ENCODE peak calls at places on chromosomes 13 and 19, in five cellular contexts. M is PC-3, I is neural progenitor cell, K is SK-N-SH, D is GM23248. J is an unnamed sample.

GRCh38 chr19:33273881-33274662 is 28.3 kb downstream of the CEBPA start:
- DNase-seq in M (peak; percentile 35), K (no peak), I (no peak), D (peak; percentile 94), J (no peak)

GRCh38 chr13:93182406-93182805 is 44.2 kb upstream of the GPC6 start:
- DNase-seq in D (no peak), K (no peak), M (no peak), I (no peak), J (no peak)

GRCh38 chr13:67023088-67023893 is 206.8 kb downstream of the PCDH9 start:
- DNase-seq in D (no peak), M (peak; percentile 21), K (no peak), I (peak; percentile 54), J (no peak)

GRCh38 chr13:98945863-98946605 is 31.8 kb downstream of the DOCK9 start:
- DNase-seq in I (no peak), M (no peak), K (no peak), D (no peak), J (no peak)

GRCh38 chr13:86486582-86486981 is 687.4 kb upstream of the SLITRK6 start:
- DNase-seq in M (no peak), K (no peak), I (no peak), D (no peak), J (no peak)

GRCh38 chr13:113548171-113548641 is 36.3 kb upstream of the TFDP1 start:
- DNase-seq in D (no peak), M (no peak), I (peak; percentile 45), K (peak; percentile 30), J (no peak)

GRCh38 chr13:37141011-37141410 is 35.5 kb upstream of the CSNK1A1L start:
- DNase-seq in K (no peak), M (no peak), I (no peak), D (peak; percentile 40), J (no peak)

GRCh38 chr13:101204270-101205011 is 211.9 kb downstream of the NALCN start:
- DNase-seq in I (no peak), M (no peak), D (peak; percentile 29), K (peak; percentile 18), J (no peak)

GRCh38 chr13:29561918-29562317 is 33.6 kb downstream of the SLC7A1 start:
- DNase-seq in D (no peak), I (no peak), M (no peak), K (no peak), J (no peak)

GRCh38 chr13:32629313-32629712 is 43.1 kb downstream of the PDS5B start:
- DNase-seq in M (no peak), K (no peak), I (no peak), D (no peak), J (no peak)

GRCh38 chr13:70571221-70571620 is 463.0 kb upstream of the KLHL1 start:
- DNase-seq in D (no peak), I (no peak), M (no peak), K (no peak), J (no peak)

GRCh38 chr19:49442793-49443365 is 1.6 kb upstream of the SLC17A7 start:
- DNase-seq in D (peak; percentile 92), I (peak; percentile 99), M (peak; percentile 92), K (peak; percentile 91), J (peak; percentile 57)

GRCh38 chr19:36488816-36489138 is 584 bp downstream of the ZNF566 start:
- DNase-seq in K (peak; percentile 59), D (no peak), M (peak; percentile 12), I (peak; percentile 18), J (no peak)

GRCh38 chr13:113422790-113423189 is 30.5 kb downstream of the ADPRHL1 start:
- DNase-seq in I (no peak), D (no peak), K (no peak), M (no peak), J (no peak)

GRCh38 chr13:44422755-44423643 is 49.4 kb downstream of the SERP2 start:
- DNase-seq in D (no peak), K (no peak), I (no peak), M (no peak), J (no peak)

GRCh38 chr13:40233731-40234195 is 432.7 kb downstream of the FOXO1 start:
- DNase-seq in D (no peak), K (no peak), M (no peak), I (no peak), J (no peak)

GRCh38 chr13:80101040-80101439 is 239.9 kb downstream of the SPRY2 start:
- DNase-seq in I (no peak), K (no peak), D (no peak), M (no peak), J (no peak)

GRCh38 chr13:67299731-67300130 is 69.6 kb upstream of the PCDH9 start:
- DNase-seq in I (no peak), K (no peak), D (peak; percentile 34), M (peak; percentile 6), J (no peak)

GRCh38 chr19:18847516-18848463 is 16.0 kb downstream of the UPF1 start:
- DNase-seq in M (no peak), K (peak; percentile 84), I (no peak), D (peak; percentile 94), J (no peak)

GRCh38 chr13:107827840-107828549 is 387.3 kb downstream of the LIG4 start:
- DNase-seq in M (no peak), D (no peak), K (peak; percentile 49), I (no peak), J (no peak)

GRCh38 chr19:49362048-49362925 is at the start of gene TEAD2:
- DNase-seq in K (peak; percentile 69), I (peak; percentile 90), D (peak; percentile 77), M (peak; percentile 63), J (no peak)

GRCh38 chr13:43776680-43777079 is 10.1 kb downstream of the ENOX1 start:
- DNase-seq in K (no peak), M (no peak), I (peak; percentile 6), D (no peak), J (no peak)

GRCh38 chr19:51807925-51808324 is 13.0 kb downstream of the FPR3 start:
- DNase-seq in I (no peak), K (no peak), D (no peak), M (peak; percentile 56), J (no peak)

GRCh38 chr19:51808333-51808986 is 13.5 kb downstream of the FPR3 start:
- DNase-seq in K (peak; percentile 7), D (peak; percentile 70), M (peak; percentile 92), I (no peak), J (no peak)

GRCh38 chr19:51811344-51811743 is 16.4 kb downstream of the FPR3 start:
- DNase-seq in M (no peak), K (no peak), I (no peak), D (no peak), J (no peak)

GRCh38 chr19:51810228-51810627 is 15.3 kb downstream of the FPR3 start:
- DNase-seq in M (peak; percentile 71), K (no peak), I (no peak), D (peak; percentile 54), J (no peak)

DNA sequence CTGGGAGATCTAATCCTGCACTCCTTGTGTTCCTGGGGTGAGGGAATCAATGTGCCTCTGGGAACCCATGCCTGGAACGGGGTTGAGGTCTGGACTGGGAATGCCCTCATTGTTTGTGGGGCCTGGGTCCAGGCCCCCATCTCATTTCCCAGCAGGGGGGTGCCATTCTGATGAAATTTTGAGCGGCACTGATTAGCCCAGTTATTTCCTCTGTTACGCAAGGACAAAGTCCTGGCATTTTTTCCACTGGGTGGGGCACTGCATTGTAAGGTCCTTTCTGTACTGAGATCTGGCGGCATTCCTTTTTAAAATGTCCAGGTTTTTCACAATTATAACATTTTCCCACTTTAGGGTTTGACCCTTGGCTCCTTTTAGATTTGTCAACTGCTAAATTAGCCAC is 14.8 kb downstream of the FPR3 start:
- DNase-seq in I (no peak), K (no peak), D (peak; percentile 52), M (peak; percentile 51), J (no peak)
- H3K9me3 ChIP-seq in I (peaks cover 7% of the 10 kb centered on the region), K (no peaks in the 10 kb centered on the region), D (no peaks in the 10 kb centered on the region), M (no peaks in the 10 kb centered on the region), J (no peaks in the 10 kb centered on the region)

GRCh38 chr19:39483141-39483540 is 2.5 kb downstream of the TIMM50 start:
- DNase-seq in M (no peak), K (no peak), I (no peak), D (no peak), J (no peak)

GRCh38 chr19:39480337-39481228 is at the start of gene TIMM50:
- DNase-seq in I (peak; percentile 99), M (peak; percentile 93), K (peak; percentile 96), D (peak; percentile 99), J (peak; percentile 96)

GRCh38 chr19:39481676-39482075 is 1.0 kb downstream of the TIMM50 start:
- DNase-seq in M (no peak), K (no peak), D (no peak), I (no peak), J (no peak)

GRCh38 chr19:39481229-39481545 is 549 bp downstream of the TIMM50 start:
- DNase-seq in I (no peak), D (peak; percentile 45), M (no peak), K (no peak), J (no peak)

GRCh38 chr19:39479916-39480315 is 722 bp upstream of the TIMM50 start:
- DNase-seq in D (no peak), M (no peak), K (no peak), I (no peak), J (no peak)
- TF ChIP-seq EZH2phosphoT487 in D (no peak), M (no peak), K (no peak), I (no peak), J (no peak)

DNA sequence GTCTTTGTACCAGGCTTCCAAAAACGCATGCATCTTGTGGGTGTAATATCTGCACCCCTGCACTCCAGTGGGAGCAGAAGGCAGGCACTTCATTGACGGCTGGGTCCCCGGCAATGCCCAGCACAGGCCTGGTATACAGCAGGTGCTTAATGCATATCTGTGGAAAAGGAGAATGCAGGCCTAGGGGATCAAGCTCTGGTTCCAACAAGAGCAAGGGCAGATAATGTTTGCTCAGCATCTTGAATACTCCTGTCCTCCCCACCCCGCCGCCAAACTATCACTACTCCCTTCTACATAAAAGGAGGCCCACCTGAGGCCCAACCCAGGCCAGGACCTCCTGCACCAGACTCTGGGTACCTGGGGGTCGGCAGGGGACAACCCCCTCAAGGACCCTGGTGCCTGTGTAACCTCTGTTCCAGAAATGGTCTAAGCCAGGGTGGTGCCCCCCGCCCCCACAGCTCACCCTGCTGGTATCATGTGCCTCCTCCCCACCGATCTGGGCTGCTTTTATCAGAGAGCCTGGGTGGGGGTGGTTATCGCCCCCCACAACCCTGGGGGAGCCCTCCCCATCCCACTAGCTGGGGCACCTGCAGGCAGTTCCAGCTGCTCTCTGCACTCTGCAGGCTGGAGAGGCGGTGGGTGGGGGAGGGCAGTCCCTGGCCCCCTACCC is 4.8 kb downstream of the KLF16 start:
- DNase-seq in K (no peak), I (no peak), M (no peak), D (no peak), J (no peak)
- H3K4me2 ChIP-seq in K (peak overlapping the region; percentile 98), I (peak overlapping the region; percentile 76), M (no peak overlapping the region), D (no peak overlapping the region), J (no peak overlapping the region)

GRCh38 chr19:55986487-55986886 is at the start of gene NLRP5:
- DNase-seq in M (no peak), D (no peak), K (no peak), I (no peak), J (peak; percentile 83)

GRCh38 chr19:55980415-55980814 is 6.2 kb upstream of the NLRP5 start:
- DNase-seq in I (no peak), K (no peak), D (no peak), M (no peak), J (no peak)

GRCh38 chr19:55985254-55985653 is 1.3 kb upstream of the NLRP5 start:
- DNase-seq in K (no peak), D (no peak), I (no peak), M (no peak), J (no peak)
- H3K9me3 ChIP-seq in K (no peaks in the 10 kb centered on the region), D (no peaks in the 10 kb centered on the region), I (peaks cover 9% of the 10 kb centered on the region), M (no peaks in the 10 kb centered on the region), J (no peaks in the 10 kb centered on the region)

GRCh38 chr19:12527034-12527836 is 24.0 kb downstream of the ZNF564 start:
- DNase-seq in M (peak; percentile 19), I (peak; percentile 8), D (peak; percentile 60), K (no peak), J (no peak)
- TF ChIP-seq EZH2phosphoT487 in M (no peak), I (no peak), D (no peak), K (no peak), J (no peak)

GRCh38 chr19:50803633-50804419 is 13.6 kb downstream of the ACP4 start:
- DNase-seq in I (peak; percentile 83), M (peak; percentile 33), D (peak; percentile 59), K (peak; percentile 79), J (peak; percentile 30)
- H3K4me2 ChIP-seq in I (peak overlapping the region; percentile 95), M (peak overlapping the region; percentile 96), D (peak overlapping the region; percentile 98), K (peak overlapping the region; percentile 79), J (peak overlapping the region; percentile 83)

J was measured in MM.1S.